ENCODE peak calls at places on chromosomes 7 and 10, in five cellular contexts. Y is fibroblast of mammary gland, L is hypothalamus, M is LHCN-M2, X is NCI-H2081. U is an unnamed sample.

GRCh38 chr10:26156019-26156418 is 60.6 kb upstream of the GAD2 start:
- DNase-seq in Y (no peak), L (no peak), M (no peak), X (no peak), U (no peak)

GRCh38 chr7:51647931-51648351 is 331.3 kb upstream of the COBL start:
- DNase-seq in Y (peak; percentile 0), L (peak; percentile 34), M (no peak), X (peak; percentile 6), U (no peak)

GRCh38 chr10:13555884-13556529 is 27.2 kb upstream of the BEND7 start:
- DNase-seq in Y (no peak), L (no peak), M (peak; percentile 7), X (peak; percentile 28), U (no peak)

GRCh38 chr10:46297406-46298204 is 10.8 kb downstream of the ANTXRL start:
- DNase-seq in Y (no peak), L (no peak), M (no peak), X (no peak), U (no peak)

GRCh38 chr7:134513169-134513752 is 14.1 kb upstream of the AKR1B10 start:
- DNase-seq in Y (peak; percentile 67), L (peak; percentile 27), M (peak; percentile 69), X (peak; percentile 37), U (no peak)

GRCh38 chr10:133237241-133238065 is at the start of gene VENTX:
- DNase-seq in Y (no peak), L (no peak), M (no peak), X (no peak), U (no peak)

GRCh38 chr10:11210211-11210922 is 192.7 kb downstream of the CELF2 start:
- DNase-seq in Y (peak; percentile 13), L (no peak), M (no peak), X (no peak), U (no peak)

GRCh38 chr7:130154131-130154500 is 51.1 kb downstream of the TMEM209 start:
- DNase-seq in Y (no peak), L (no peak), M (no peak), X (no peak), U (no peak)

GRCh38 chr10:125060851-125061556 is 99.4 kb downstream of the CTBP2 start:
- DNase-seq in Y (peak; percentile 78), L (peak; percentile 87), M (peak; percentile 73), X (peak; percentile 44), U (peak; percentile 60)

GRCh38 chr10:13865758-13866491 is 279.2 kb downstream of the PRPF18 start:
- DNase-seq in Y (peak; percentile 83), L (no peak), M (peak; percentile 90), X (no peak), U (no peak)

GRCh38 chr7:123905714-123906113 is 19.3 kb upstream of the SPAM1 start:
- DNase-seq in Y (no peak), L (no peak), M (no peak), X (no peak), U (no peak)

GRCh38 chr10:14550471-14550941 is 219.8 kb upstream of the FRMD4A start:
- DNase-seq in Y (no peak), L (no peak), M (no peak), X (no peak), U (no peak)

GRCh38 chr10:92891885-92892705 is 43.8 kb downstream of the EXOC6 start:
- DNase-seq in Y (peak; percentile 84), L (no peak), M (peak; percentile 85), X (peak; percentile 43), U (no peak)

GRCh38 chr7:150952331-150953050 is 25.6 kb downstream of the KCNH2 start:
- DNase-seq in Y (no peak), L (no peak), M (no peak), X (no peak), U (no peak)

GRCh38 chr7:73530800-73531199 is 8.7 kb upstream of the BAZ1B start:
- DNase-seq in Y (no peak), L (no peak), M (no peak), X (no peak), U (no peak)

GRCh38 chr7:1910827-1911226 is 240.8 kb downstream of the ELFN1 start:
- DNase-seq in Y (no peak), L (no peak), M (no peak), X (no peak), U (no peak)